ENCODE peak calls at places on chromosomes 12 and 14, in six cellular contexts. Z is colonic mucosa, H is GM20000, C is HFF-Myc, P is HFFc6, Y is sigmoid colon. K is an unnamed sample.

GRCh38 chr14:27686137-27686536 is 1080.5 kb upstream of the FOXG1 start:
- DNase-seq in Z (no peak), H (no peak), C (no peak), P (no peak), Y (no peak), K (no peak)

GRCh38 chr12:132582058-132582420 is 28.3 kb downstream of the LRCOL1 start:
- DNase-seq in Z (no peak), H (no peak), C (no peak), P (peak), Y (no peak), K (peak)

GRCh38 chr12:28869197-28869596 is 279.9 kb upstream of the FAR2 start:
- DNase-seq in Z (no peak), H (no peak), C (no peak), P (peak), Y (no peak), K (no peak)

GRCh38 chr14:25411933-25412757 is 362.2 kb upstream of the STXBP6 start:
- DNase-seq in Z (no peak), H (no peak), C (no peak), P (no peak), Y (peak), K (peak)

GRCh38 chr12:94206886-94207285 is 58.5 kb downstream of the PLXNC1 start:
- DNase-seq in Z (no peak), H (no peak), C (no peak), P (no peak), Y (no peak), K (no peak)

GRCh38 chr12:122974274-122974891 is 661 bp upstream of the OGFOD2 start:
- DNase-seq in Z (peak), H (peak), C (peak), P (peak), Y (peak), K (peak)

GRCh38 chr12:65152586-65152985 is 16.8 kb upstream of the LEMD3 start:
- DNase-seq in Z (no peak), H (no peak), C (no peak), P (no peak), Y (no peak), K (no peak)

GRCh38 chr12:131436922-131437705 is 273.8 kb upstream of the SFSWAP start:
- DNase-seq in Z (no peak), H (no peak), C (no peak), P (no peak), Y (no peak), K (no peak)

GRCh38 chr12:43336962-43337555 is 214.9 kb downstream of the ADAMTS20 start:
- DNase-seq in Z (no peak), H (peak), C (no peak), P (peak), Y (no peak), K (no peak)

GRCh38 chr12:130438711-130439110 is 101.0 kb downstream of the PIWIL1 start:
- DNase-seq in Z (no peak), H (no peak), C (no peak), P (no peak), Y (peak), K (no peak)

GRCh38 chr12:115051378-115051777 is 367.4 kb upstream of the TBX3 start:
- DNase-seq in Z (no peak), H (no peak), C (no peak), P (no peak), Y (no peak), K (peak)

GRCh38 chr12:12202747-12203146 is 64.1 kb downstream of the LRP6 start:
- DNase-seq in Z (no peak), H (no peak), C (no peak), P (no peak), Y (no peak), K (no peak)

GRCh38 chr12:2756756-2757155 is 38.0 kb upstream of the FKBP4 start:
- DNase-seq in Z (no peak), H (no peak), C (no peak), P (no peak), Y (no peak), K (no peak)

GRCh38 chr12:90342081-90342480 is 612.9 kb downstream of the CCER1 start:
- DNase-seq in Z (no peak), H (no peak), C (no peak), P (no peak), Y (no peak), K (no peak)

GRCh38 chr12:49872781-49873181 is 29.9 kb upstream of the BCDIN3D start:
- DNase-seq in Z (no peak), H (no peak), C (no peak), P (peak), Y (no peak), K (no peak)

GRCh38 chr14:61178226-61179060 is 102.7 kb downstream of the TMEM30B start:
- DNase-seq in Z (no peak), H (no peak), C (peak), P (peak), Y (no peak), K (no peak)

GRCh38 chr12:106580671-106581508 is 1.9 kb upstream of the RFX4 start:
- DNase-seq in Z (no peak), H (no peak), C (no peak), P (no peak), Y (no peak), K (peak)

GRCh38 chr12:41531147-41531829 is 343.2 kb downstream of the PDZRN4 start:
- DNase-seq in Z (peak), H (no peak), C (no peak), P (no peak), Y (peak), K (no peak)

GRCh38 chr12:110536834-110537604 is 34.9 kb downstream of the RAD9B start:
- DNase-seq in Z (no peak), H (no peak), C (no peak), P (no peak), Y (no peak), K (no peak)

GRCh38 chr12:82400819-82401218 is 42.5 kb downstream of the METTL25 start:
- DNase-seq in Z (no peak), H (no peak), C (no peak), P (no peak), Y (no peak), K (no peak)

GRCh38 chr12:111819191-111820158 is 22.6 kb upstream of the MAPKAPK5 start:
- DNase-seq in Z (peak), H (no peak), C (no peak), P (peak), Y (no peak), K (no peak)

GRCh38 chr14:55514819-55515470 is 65.1 kb upstream of the KTN1 start:
- DNase-seq in Z (no peak), H (no peak), C (peak), P (peak), Y (no peak), K (no peak)

GRCh38 chr12:93944196-93944595 is 204.2 kb upstream of the PLXNC1 start:
- DNase-seq in Z (no peak), H (no peak), C (no peak), P (peak), Y (no peak), K (no peak)

GRCh38 chr12:26264215-26264838 is 69.0 kb downstream of the SSPN start:
- DNase-seq in Z (no peak), H (no peak), C (no peak), P (no peak), Y (no peak), K (no peak)
- TF ChIP-seq CTCF in Z (no peak), H (no peak), C (no peak), P (no peak), Y (no peak), K (no peak)

GRCh38 chr12:22539055-22539454 is 5.3 kb downstream of the C2CD5 start:
- DNase-seq in Z (no peak), H (no peak), C (no peak), P (no peak), Y (no peak), K (no peak)
- TF ChIP-seq CTCF in Z (no peak), H (no peak), C (no peak), P (no peak), Y (no peak), K (no peak)

GRCh38 chr12:98595152-98595988 is 1.9 kb downstream of the SLC25A3 start:
- DNase-seq in Z (no peak), H (no peak), C (no peak), P (peak), Y (no peak), K (no peak)

GRCh38 chr12:98591209-98591608 is 2.3 kb upstream of the SLC25A3 start:
- DNase-seq in Z (no peak), H (no peak), C (no peak), P (peak), Y (no peak), K (no peak)

GRCh38 chr12:98594050-98594853 is 766 bp downstream of the SLC25A3 start:
- DNase-seq in Z (peak), H (no peak), C (no peak), P (no peak), Y (peak), K (peak)

GRCh38 chr12:98592825-98593322 is 612 bp upstream of the SLC25A3 start:
- DNase-seq in Z (no peak), H (no peak), C (no peak), P (no peak), Y (no peak), K (no peak)

GRCh38 chr12:98593351-98594049 is at the start of gene SLC25A3:
- DNase-seq in Z (peak), H (peak), C (peak), P (peak), Y (peak), K (peak)
- TF ChIP-seq CTCF in Z (no peak), H (no peak), C (no peak), P (no peak), Y (no peak), K (no peak)

GRCh38 chr14:79587194-79587593 is 624.1 kb downstream of the DIO2 start:
- DNase-seq in Z (no peak), H (no peak), C (no peak), P (no peak), Y (no peak), K (no peak)
- TF ChIP-seq CTCF in Z (no peak), H (no peak), C (no peak), P (no peak), Y (no peak), K (no peak)

DNA sequence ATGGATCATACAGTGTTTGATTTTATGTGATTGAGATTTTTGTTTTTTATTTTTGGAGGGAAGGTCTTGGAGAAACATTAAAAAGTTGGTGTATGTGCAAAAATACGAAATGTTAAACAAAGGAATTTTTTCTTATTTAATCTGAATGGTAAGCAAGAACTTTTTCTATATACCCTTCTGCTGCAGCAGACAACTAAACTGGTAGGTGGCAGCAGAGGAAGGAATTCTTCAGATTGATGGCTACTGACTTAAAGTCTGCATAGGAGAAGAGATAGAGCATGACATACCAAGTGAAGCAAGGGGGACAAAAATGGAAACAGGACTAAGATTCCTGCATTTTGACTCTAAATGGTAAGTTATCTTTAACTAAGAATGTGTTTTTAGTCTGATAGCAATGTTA is 42.0 kb upstream of the A2ML1 start:
- DNase-seq in Z (no peak), H (peak), C (no peak), P (peak), Y (no peak), K (no peak)
- TF ChIP-seq CTCF in Z (no peak), H (no peak), C (peak), P (peak), Y (peak), K (peak)

DNA sequence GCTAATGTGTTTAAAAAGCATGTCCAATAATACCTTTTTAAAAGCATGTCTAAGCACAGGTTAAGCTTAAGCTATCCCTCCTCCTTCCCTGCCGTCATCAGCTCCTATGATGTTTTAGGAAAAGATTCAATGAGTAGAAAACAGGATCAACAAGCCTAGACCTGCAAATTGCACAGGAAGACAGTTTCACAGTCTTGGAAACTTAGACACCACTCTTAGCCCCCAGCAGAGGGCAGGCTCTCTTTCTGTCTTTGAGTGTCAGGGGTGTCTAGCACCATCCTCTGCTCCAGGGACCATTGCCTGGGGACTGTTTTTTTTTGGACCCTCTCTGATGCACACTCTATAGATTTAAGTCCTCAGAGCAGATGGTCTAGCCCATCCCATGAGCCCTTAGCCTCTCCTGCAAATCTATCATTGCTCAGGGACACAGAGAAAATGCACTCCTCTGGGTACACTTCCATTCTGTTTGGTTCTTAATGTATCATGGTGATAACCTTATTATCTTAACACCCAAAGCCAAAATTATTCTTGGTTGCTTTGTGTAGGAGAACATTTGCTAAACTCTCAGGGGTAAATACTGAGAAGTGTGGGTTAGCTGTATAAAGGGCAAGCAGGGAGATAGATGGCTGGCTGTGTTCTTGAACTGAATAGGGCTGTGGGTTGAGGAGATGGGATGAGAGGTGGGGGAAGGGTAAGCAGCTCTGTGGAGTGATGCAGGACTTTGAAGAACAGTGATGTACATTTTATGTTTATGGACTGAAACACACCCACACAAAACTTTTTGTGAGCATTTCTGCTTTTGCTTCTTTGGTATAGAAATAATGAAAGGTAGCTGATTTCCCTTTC is 259.9 kb upstream of the DDHD1 start:
- DNase-seq in Z (no peak), H (peak), C (no peak), P (no peak), Y (no peak), K (peak)
- TF ChIP-seq CTCF in Z (no peak), H (peak), C (peak), P (peak), Y (no peak), K (peak)

DNA sequence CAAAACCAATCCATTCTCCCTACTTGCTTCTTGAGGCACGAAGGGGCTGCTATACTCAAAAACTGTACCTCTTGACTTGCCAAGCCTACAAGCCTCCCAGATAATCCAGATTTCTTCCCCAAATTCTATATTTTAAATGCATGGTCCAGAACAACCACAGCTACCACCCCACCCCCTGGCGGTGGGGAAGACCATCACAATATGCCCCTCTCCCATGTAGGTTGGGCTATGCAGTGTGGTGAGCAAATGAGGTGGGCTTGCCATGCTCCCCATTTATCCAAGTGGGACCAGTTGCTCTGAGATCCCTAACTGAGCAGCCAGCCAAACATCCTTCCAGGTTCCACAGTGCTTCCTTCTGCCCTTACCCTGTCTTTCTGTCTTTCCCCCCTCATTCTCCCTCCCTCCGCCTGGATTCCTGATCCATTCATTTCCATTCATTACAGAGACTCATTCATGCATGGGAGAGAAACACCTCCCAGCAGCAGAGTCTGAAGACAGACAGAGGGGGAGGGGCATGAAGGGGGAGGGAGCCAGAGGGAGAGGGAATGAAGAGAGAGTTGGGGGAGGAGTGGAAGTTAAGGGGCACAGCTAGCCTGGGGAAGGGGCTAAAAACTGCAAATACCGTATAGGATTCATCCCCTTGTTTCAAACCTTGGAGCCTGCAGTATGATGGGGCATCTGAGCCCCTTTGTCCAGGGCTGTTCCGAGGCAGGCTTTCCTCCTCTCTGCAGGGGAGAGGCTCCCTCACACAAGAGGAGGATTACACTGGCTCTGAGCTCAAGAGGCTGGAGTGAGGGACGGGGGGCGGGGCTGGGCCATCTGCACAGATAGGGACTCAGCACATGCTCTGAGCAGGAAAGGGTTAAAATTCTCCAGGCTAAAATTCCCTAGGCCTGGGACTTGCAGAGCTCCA is 4.4 kb downstream of the ZNF219 start:
- DNase-seq in Z (peak), H (no peak), C (no peak), P (no peak), Y (no peak), K (peak)
- TF ChIP-seq CTCF in Z (no peak), H (no peak), C (peak), P (peak), Y (no peak), K (peak)

GRCh38 chr12:51269174-51270066 is 795 bp downstream of the SMAGP start:
- DNase-seq in Z (peak), H (peak), C (no peak), P (no peak), Y (no peak), K (peak)
- TF ChIP-seq CTCF in Z (peak), H (peak), C (peak), P (peak), Y (peak), K (no peak)

DNA sequence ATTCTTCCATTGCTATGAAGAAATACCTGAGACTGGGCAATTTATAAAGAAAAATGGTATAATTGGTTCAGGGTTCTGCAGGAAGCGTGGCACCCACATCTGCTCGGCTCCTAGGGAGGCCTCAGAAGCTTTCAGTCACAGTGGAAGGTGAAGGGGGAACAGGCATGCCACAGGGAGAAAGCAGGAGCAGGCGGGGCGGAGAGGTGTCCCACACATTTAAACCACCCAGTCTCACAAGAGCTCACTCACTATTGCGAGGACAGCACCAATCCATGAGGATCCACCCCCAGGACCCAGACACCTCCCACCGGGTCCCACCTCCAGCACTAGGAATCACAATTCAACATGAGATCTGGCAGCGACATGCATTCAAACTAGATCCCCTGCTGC is 56.0 kb upstream of the C14orf180 start:
- DNase-seq in Z (no peak), H (no peak), C (no peak), P (no peak), Y (no peak), K (no peak)
- TF ChIP-seq CTCF in Z (no peak), H (no peak), C (no peak), P (no peak), Y (no peak), K (no peak)

K was measured in nephron progenitor cell.